ENCODE peak calls at places on chromosomes 1 and 21, in eight cellular contexts. One of them, this sample, is unnamed.
A peak's percentile ranks its signal among the peaks of the same experiment; 100 is the strongest.

GRCh38 chr1:7644906-7645750 is 126.0 kb upstream of the VAMP3 start:
- DNase-seq in body of pancreas: peak; percentile 70
- DNase-seq in astrocyte of the spinal cord: no peak
- DNase-seq in mesothelial cell of epicardium: no peak
- DNase-seq in cardiac fibroblast: peak; percentile 10
- DNase-seq in HFF-Myc: no peak
- DNase-seq in nephron progenitor cell: no peak
- DNase-seq in omental fat pad: no peak
- DNase-seq in this sample: peak; percentile 72

GRCh38 chr1:196608401-196609113 is at the start of gene KCNT2:
- DNase-seq in astrocyte of the spinal cord: peak; percentile 83
- DNase-seq in cardiac fibroblast: peak; percentile 78
- DNase-seq in omental fat pad: no peak
- DNase-seq in body of pancreas: peak; percentile 27
- DNase-seq in HFF-Myc: peak; percentile 15
- DNase-seq in nephron progenitor cell: peak; percentile 92
- DNase-seq in mesothelial cell of epicardium: peak; percentile 84
- DNase-seq in this sample: peak; percentile 71

GRCh38 chr1:203046984-203047630 is 20.8 kb downstream of the PPFIA4 start:
- DNase-seq in omental fat pad: no peak
- DNase-seq in nephron progenitor cell: no peak
- DNase-seq in cardiac fibroblast: peak; percentile 76
- DNase-seq in HFF-Myc: no peak
- DNase-seq in mesothelial cell of epicardium: no peak
- DNase-seq in body of pancreas: no peak
- DNase-seq in astrocyte of the spinal cord: peak; percentile 59
- DNase-seq in this sample: no peak

GRCh38 chr1:192609110-192610079 is 26.6 kb upstream of the RGS13 start:
- DNase-seq in mesothelial cell of epicardium: no peak
- DNase-seq in nephron progenitor cell: no peak
- DNase-seq in omental fat pad: no peak
- DNase-seq in body of pancreas: peak; percentile 28
- DNase-seq in cardiac fibroblast: no peak
- DNase-seq in astrocyte of the spinal cord: no peak
- DNase-seq in HFF-Myc: no peak
- DNase-seq in this sample: peak; percentile 92

GRCh38 chr1:156511656-156512055 is 11.1 kb upstream of the MEF2D start:
- DNase-seq in body of pancreas: no peak
- DNase-seq in cardiac fibroblast: no peak
- DNase-seq in mesothelial cell of epicardium: no peak
- DNase-seq in omental fat pad: no peak
- DNase-seq in nephron progenitor cell: no peak
- DNase-seq in astrocyte of the spinal cord: peak; percentile 39
- DNase-seq in HFF-Myc: no peak
- DNase-seq in this sample: no peak

GRCh38 chr1:206000641-206001339 is 2.4 kb downstream of the RAB7B start:
- DNase-seq in astrocyte of the spinal cord: no peak
- DNase-seq in cardiac fibroblast: no peak
- DNase-seq in mesothelial cell of epicardium: no peak
- DNase-seq in body of pancreas: no peak
- DNase-seq in omental fat pad: no peak
- DNase-seq in HFF-Myc: no peak
- DNase-seq in nephron progenitor cell: no peak
- DNase-seq in this sample: no peak

GRCh38 chr1:167635941-167636340 is 5.9 kb downstream of the RCSD1 start:
- DNase-seq in HFF-Myc: no peak
- DNase-seq in omental fat pad: no peak
- DNase-seq in nephron progenitor cell: no peak
- DNase-seq in astrocyte of the spinal cord: no peak
- DNase-seq in cardiac fibroblast: no peak
- DNase-seq in mesothelial cell of epicardium: no peak
- DNase-seq in body of pancreas: no peak
- DNase-seq in this sample: no peak

GRCh38 chr1:230284891-230285290 is 141.2 kb downstream of the PGBD5 start:
- DNase-seq in astrocyte of the spinal cord: no peak
- DNase-seq in body of pancreas: no peak
- DNase-seq in nephron progenitor cell: no peak
- DNase-seq in mesothelial cell of epicardium: no peak
- DNase-seq in omental fat pad: no peak
- DNase-seq in HFF-Myc: no peak
- DNase-seq in cardiac fibroblast: no peak
- DNase-seq in this sample: peak; percentile 56

GRCh38 chr1:209513226-209513625 is 70.3 kb upstream of the CAMK1G start:
- DNase-seq in omental fat pad: no peak
- DNase-seq in astrocyte of the spinal cord: peak; percentile 26
- DNase-seq in mesothelial cell of epicardium: no peak
- DNase-seq in body of pancreas: no peak
- DNase-seq in cardiac fibroblast: peak; percentile 47
- DNase-seq in HFF-Myc: peak; percentile 12
- DNase-seq in nephron progenitor cell: peak; percentile 12
- DNase-seq in this sample: no peak

GRCh38 chr1:219782311-219782710 is 146.0 kb downstream of the SLC30A10 start:
- DNase-seq in HFF-Myc: no peak
- DNase-seq in cardiac fibroblast: no peak
- DNase-seq in nephron progenitor cell: no peak
- DNase-seq in omental fat pad: no peak
- DNase-seq in mesothelial cell of epicardium: no peak
- DNase-seq in body of pancreas: no peak
- DNase-seq in astrocyte of the spinal cord: no peak
- DNase-seq in this sample: no peak

GRCh38 chr1:219990782-219991510 is 55.4 kb downstream of the EPRS1 start:
- DNase-seq in cardiac fibroblast: peak; percentile 63
- DNase-seq in mesothelial cell of epicardium: no peak
- DNase-seq in nephron progenitor cell: no peak
- DNase-seq in body of pancreas: no peak
- DNase-seq in omental fat pad: no peak
- DNase-seq in HFF-Myc: peak; percentile 6
- DNase-seq in astrocyte of the spinal cord: peak; percentile 52
- DNase-seq in this sample: no peak

GRCh38 chr1:151133339-151133761 is 13.1 kb downstream of the SEMA6C start:
- DNase-seq in astrocyte of the spinal cord: no peak
- DNase-seq in mesothelial cell of epicardium: no peak
- DNase-seq in omental fat pad: no peak
- DNase-seq in nephron progenitor cell: no peak
- DNase-seq in HFF-Myc: no peak
- DNase-seq in body of pancreas: no peak
- DNase-seq in cardiac fibroblast: no peak
- DNase-seq in this sample: no peak

GRCh38 chr1:113804421-113805255 is 7.6 kb downstream of the RSBN1 start:
- DNase-seq in omental fat pad: no peak
- DNase-seq in body of pancreas: peak; percentile 20
- DNase-seq in mesothelial cell of epicardium: no peak
- DNase-seq in HFF-Myc: no peak
- DNase-seq in cardiac fibroblast: peak; percentile 88
- DNase-seq in astrocyte of the spinal cord: peak; percentile 65
- DNase-seq in nephron progenitor cell: no peak
- DNase-seq in this sample: no peak

GRCh38 chr21:42227909-42228708 is 9.2 kb downstream of the ABCG1 start:
- DNase-seq in omental fat pad: peak; percentile 71
- DNase-seq in nephron progenitor cell: no peak
- DNase-seq in cardiac fibroblast: peak; percentile 87
- DNase-seq in HFF-Myc: peak; percentile 29
- DNase-seq in mesothelial cell of epicardium: no peak
- DNase-seq in body of pancreas: peak; percentile 65
- DNase-seq in astrocyte of the spinal cord: peak; percentile 75
- DNase-seq in this sample: peak; percentile 97

GRCh38 chr21:16873581-16873980 is 639.3 kb upstream of the CXADR start:
- DNase-seq in astrocyte of the spinal cord: no peak
- DNase-seq in omental fat pad: no peak
- DNase-seq in cardiac fibroblast: no peak
- DNase-seq in mesothelial cell of epicardium: no peak
- DNase-seq in HFF-Myc: no peak
- DNase-seq in body of pancreas: no peak
- DNase-seq in nephron progenitor cell: no peak
- DNase-seq in this sample: no peak

GRCh38 chr1:46446646-46447498 is 42.8 kb upstream of the DMBX1 start:
- DNase-seq in astrocyte of the spinal cord: peak; percentile 64
- DNase-seq in mesothelial cell of epicardium: peak; percentile 91
- DNase-seq in HFF-Myc: peak; percentile 12
- DNase-seq in omental fat pad: peak; percentile 84
- DNase-seq in cardiac fibroblast: peak; percentile 78
- DNase-seq in nephron progenitor cell: peak; percentile 92
- DNase-seq in body of pancreas: peak; percentile 85
- DNase-seq in this sample: peak; percentile 89

GRCh38 chr1:204647114-204647804 is 38.3 kb downstream of the LRRN2 start:
- DNase-seq in nephron progenitor cell: peak; percentile 40
- DNase-seq in HFF-Myc: peak; percentile 42
- DNase-seq in omental fat pad: no peak
- DNase-seq in astrocyte of the spinal cord: peak; percentile 61
- DNase-seq in body of pancreas: peak; percentile 27
- DNase-seq in mesothelial cell of epicardium: no peak
- DNase-seq in cardiac fibroblast: peak; percentile 72
- DNase-seq in this sample: no peak

GRCh38 chr21:24514081-24514733 is 1093.1 kb downstream of the MRPL39 start:
- DNase-seq in mesothelial cell of epicardium: no peak
- DNase-seq in HFF-Myc: no peak
- DNase-seq in omental fat pad: no peak
- DNase-seq in body of pancreas: no peak
- DNase-seq in cardiac fibroblast: no peak
- DNase-seq in nephron progenitor cell: no peak
- DNase-seq in astrocyte of the spinal cord: peak; percentile 9
- DNase-seq in this sample: no peak

GRCh38 chr1:23528245-23528978 is 2.6 kb downstream of the E2F2 start:
- DNase-seq in astrocyte of the spinal cord: peak; percentile 65
- DNase-seq in nephron progenitor cell: no peak
- DNase-seq in body of pancreas: peak; percentile 84
- DNase-seq in cardiac fibroblast: peak; percentile 82
- DNase-seq in mesothelial cell of epicardium: no peak
- DNase-seq in HFF-Myc: peak; percentile 83
- DNase-seq in omental fat pad: peak; percentile 80
- DNase-seq in this sample: peak; percentile 94

GRCh38 chr1:23209765-23210164 is 7.5 kb downstream of the HTR1D start:
- DNase-seq in cardiac fibroblast: no peak
- DNase-seq in body of pancreas: no peak
- DNase-seq in HFF-Myc: no peak
- DNase-seq in nephron progenitor cell: no peak
- DNase-seq in astrocyte of the spinal cord: no peak
- DNase-seq in mesothelial cell of epicardium: no peak
- DNase-seq in omental fat pad: no peak
- DNase-seq in this sample: no peak

GRCh38 chr1:222081859-222082258 is 340.0 kb upstream of the DUSP10 start:
- DNase-seq in HFF-Myc: no peak
- DNase-seq in astrocyte of the spinal cord: no peak
- DNase-seq in mesothelial cell of epicardium: no peak
- DNase-seq in nephron progenitor cell: no peak
- DNase-seq in body of pancreas: no peak
- DNase-seq in omental fat pad: no peak
- DNase-seq in cardiac fibroblast: no peak
- DNase-seq in this sample: no peak

GRCh38 chr1:118159578-118159977 is 25.4 kb downstream of the SPAG17 start:
- DNase-seq in body of pancreas: no peak
- DNase-seq in cardiac fibroblast: no peak
- DNase-seq in HFF-Myc: no peak
- DNase-seq in astrocyte of the spinal cord: no peak
- DNase-seq in omental fat pad: no peak
- DNase-seq in nephron progenitor cell: no peak
- DNase-seq in mesothelial cell of epicardium: no peak
- DNase-seq in this sample: no peak

DNA sequence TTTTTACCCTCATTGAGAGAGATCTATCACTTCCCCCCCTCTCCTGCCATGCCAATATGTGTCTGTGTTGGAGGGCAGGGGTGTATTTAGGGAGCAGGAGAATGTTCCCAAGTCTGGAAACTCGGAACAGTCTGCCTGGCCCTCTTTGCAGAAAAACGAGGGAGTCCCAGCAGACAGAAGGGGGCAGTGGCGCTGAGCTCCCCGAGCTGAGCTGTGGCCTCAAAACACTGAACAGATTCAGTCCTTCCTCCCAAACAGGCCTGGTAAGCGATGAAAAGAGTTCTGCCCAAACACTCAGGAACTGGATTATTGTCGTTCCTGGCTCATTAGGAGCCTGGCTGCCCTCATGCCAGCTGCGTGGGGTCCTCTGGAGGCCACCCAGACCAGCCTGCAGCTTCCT is 981 bp downstream of the CLDN14 start:
- DNase-seq in body of pancreas: no peak
- DNase-seq in HFF-Myc: no peak
- DNase-seq in astrocyte of the spinal cord: no peak
- DNase-seq in omental fat pad: no peak
- DNase-seq in cardiac fibroblast: peak; percentile 8
- DNase-seq in mesothelial cell of epicardium: no peak
- DNase-seq in nephron progenitor cell: peak; percentile 23
- DNase-seq in this sample: peak; percentile 39
- TF ChIP-seq CTCF in body of pancreas: no peak
- TF ChIP-seq CTCF in HFF-Myc: peak; percentile 39
- TF ChIP-seq CTCF in astrocyte of the spinal cord: peak; percentile 46
- TF ChIP-seq CTCF in omental fat pad: no peak
- TF ChIP-seq CTCF in cardiac fibroblast: peak; percentile 36
- TF ChIP-seq CTCF in mesothelial cell of epicardium: no peak
- TF ChIP-seq CTCF in nephron progenitor cell: peak; percentile 9
- TF ChIP-seq CTCF in this sample: no peak

DNA sequence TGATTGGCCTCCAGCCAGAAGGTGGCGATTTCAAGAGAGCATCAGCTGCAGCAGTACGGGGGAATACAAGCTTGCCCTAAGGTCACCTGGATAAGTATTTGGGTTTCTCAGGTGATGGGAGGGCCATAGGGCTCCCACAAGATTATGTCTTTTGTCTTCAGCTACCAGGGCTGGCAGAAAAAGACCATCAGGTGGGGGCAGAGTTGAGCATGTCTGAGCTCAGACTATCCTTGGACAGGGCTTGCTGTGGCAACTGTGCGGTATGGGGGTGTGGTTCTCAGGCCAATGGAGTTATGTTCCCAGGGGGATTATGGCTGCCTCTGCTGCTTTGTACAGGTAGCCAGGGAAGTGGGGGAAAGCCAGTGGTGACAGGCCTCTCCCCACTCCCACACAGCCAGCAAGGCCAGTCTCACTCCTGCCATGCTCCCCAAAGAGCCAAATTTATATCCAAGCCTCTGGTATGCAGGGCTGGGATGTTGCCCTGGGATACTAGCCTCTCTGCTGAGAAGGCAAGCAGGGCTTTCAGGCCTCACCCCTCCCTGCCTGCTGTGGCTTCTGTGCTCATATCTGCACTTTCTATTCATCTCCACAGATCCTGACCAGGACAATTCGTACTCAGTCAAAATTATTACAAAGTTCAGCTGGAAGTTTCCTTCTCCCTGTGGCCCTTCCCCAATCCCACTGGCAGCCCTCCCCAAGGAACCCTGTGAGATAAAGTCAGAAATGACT is 26.7 kb upstream of the CD84 start:
- DNase-seq in omental fat pad: no peak
- DNase-seq in astrocyte of the spinal cord: no peak
- DNase-seq in nephron progenitor cell: no peak
- DNase-seq in cardiac fibroblast: no peak
- DNase-seq in mesothelial cell of epicardium: no peak
- DNase-seq in body of pancreas: peak; percentile 11
- DNase-seq in HFF-Myc: no peak
- DNase-seq in this sample: no peak
- TF ChIP-seq CTCF in omental fat pad: no peak
- TF ChIP-seq CTCF in astrocyte of the spinal cord: no peak
- TF ChIP-seq CTCF in nephron progenitor cell: no peak
- TF ChIP-seq CTCF in cardiac fibroblast: no peak
- TF ChIP-seq CTCF in mesothelial cell of epicardium: no peak
- TF ChIP-seq CTCF in body of pancreas: no peak
- TF ChIP-seq CTCF in HFF-Myc: no peak
- TF ChIP-seq CTCF in this sample: no peak

GRCh38 chr1:240363315-240363714 is 248.6 kb downstream of the GREM2 start:
- DNase-seq in cardiac fibroblast: no peak
- DNase-seq in astrocyte of the spinal cord: no peak
- DNase-seq in omental fat pad: no peak
- DNase-seq in body of pancreas: no peak
- DNase-seq in nephron progenitor cell: no peak
- DNase-seq in HFF-Myc: no peak
- DNase-seq in mesothelial cell of epicardium: no peak
- DNase-seq in this sample: no peak
- TF ChIP-seq CTCF in cardiac fibroblast: no peak
- TF ChIP-seq CTCF in astrocyte of the spinal cord: no peak
- TF ChIP-seq CTCF in omental fat pad: no peak
- TF ChIP-seq CTCF in body of pancreas: no peak
- TF ChIP-seq CTCF in nephron progenitor cell: no peak
- TF ChIP-seq CTCF in HFF-Myc: no peak
- TF ChIP-seq CTCF in mesothelial cell of epicardium: no peak
- TF ChIP-seq CTCF in this sample: no peak

GRCh38 chr1:2315711-2316450 is 75.5 kb downstream of the MORN1 start:
- DNase-seq in body of pancreas: no peak
- DNase-seq in HFF-Myc: no peak
- DNase-seq in mesothelial cell of epicardium: no peak
- DNase-seq in omental fat pad: no peak
- DNase-seq in nephron progenitor cell: no peak
- DNase-seq in cardiac fibroblast: no peak
- DNase-seq in astrocyte of the spinal cord: no peak
- DNase-seq in this sample: peak; percentile 83
- TF ChIP-seq CTCF in body of pancreas: no peak
- TF ChIP-seq CTCF in HFF-Myc: no peak
- TF ChIP-seq CTCF in mesothelial cell of epicardium: no peak
- TF ChIP-seq CTCF in omental fat pad: no peak
- TF ChIP-seq CTCF in nephron progenitor cell: no peak
- TF ChIP-seq CTCF in cardiac fibroblast: no peak
- TF ChIP-seq CTCF in astrocyte of the spinal cord: no peak
- TF ChIP-seq CTCF in this sample: no peak